ENCODE peak calls at places on chromosomes 6 and 20, in seven cellular contexts. B is right lobe of liver, L is A673, M is thoracic aorta, C is GM06990, Z is heart left ventricle, V is left ventricle myocardium inferior. Q is an unnamed sample.

GRCh38 chr6:160238786-160239751 is 19.6 kb downstream of the SLC22A2 start:
- DNase-seq in V (no peak), M (no peak), C (no peak), B (peak; percentile 20), Z (no peak), L (no peak), Q (no peak)

GRCh38 chr20:50572922-50573777 is 63.0 kb downstream of the PTPN1 start:
- DNase-seq in V (peak; percentile 60), M (peak; percentile 73), L (peak; percentile 56), Z (peak; percentile 61), B (peak; percentile 58), C (no peak), Q (no peak)

GRCh38 chr6:163717106-163717764 is 302.7 kb downstream of the QKI start:
- DNase-seq in V (no peak), M (no peak), L (no peak), C (no peak), Z (no peak), B (no peak), Q (no peak)

GRCh38 chr20:13684566-13685222 is 46.0 kb upstream of the TASP1 start:
- DNase-seq in B (no peak), Z (no peak), M (no peak), C (peak; percentile 69), L (no peak), V (no peak), Q (no peak)

GRCh38 chr6:5995705-5996686 is 10.7 kb downstream of the NRN1 start:
- DNase-seq in Z (peak; percentile 81), B (peak; percentile 83), L (peak; percentile 94), C (no peak), V (peak; percentile 71), M (no peak), Q (peak; percentile 89)

GRCh38 chr6:45626087-45626891 is 248.6 kb upstream of the SUPT3H start:
- DNase-seq in V (no peak), C (no peak), Z (no peak), B (no peak), M (no peak), L (peak; percentile 33), Q (no peak)

GRCh38 chr6:116287668-116288282 is 8.0 kb upstream of the TSPYL1 start:
- DNase-seq in C (no peak), M (no peak), L (peak; percentile 58), Z (no peak), B (no peak), V (no peak), Q (no peak)

GRCh38 chr6:65229768-65230167 is 477.3 kb downstream of the EYS start:
- DNase-seq in L (no peak), C (no peak), M (no peak), V (no peak), B (no peak), Z (no peak), Q (no peak)

GRCh38 chr20:25571817-25572216 is 13.5 kb downstream of the NINL start:
- DNase-seq in C (no peak), Z (no peak), M (no peak), B (no peak), V (no peak), L (no peak), Q (no peak)

GRCh38 chr20:60063739-60064138 is 105.5 kb downstream of the CDH26 start:
- DNase-seq in M (no peak), Z (no peak), L (no peak), B (no peak), C (no peak), V (no peak), Q (no peak)

GRCh38 chr6:110643175-110643574 is 166.8 kb upstream of the SLC22A16 start:
- DNase-seq in B (no peak), V (no peak), Z (no peak), M (no peak), C (no peak), L (no peak), Q (no peak)

GRCh38 chr6:43120938-43121913 is 45.1 kb downstream of the PTK7 start:
- DNase-seq in M (peak; percentile 67), Z (peak; percentile 75), B (no peak), L (peak; percentile 83), V (peak; percentile 56), C (no peak), Q (peak; percentile 59)

GRCh38 chr20:59102722-59103415 is 60.3 kb upstream of the PRELID3B start:
- DNase-seq in Z (no peak), C (no peak), M (no peak), L (no peak), B (no peak), V (no peak), Q (no peak)

GRCh38 chr20:15561707-15562106 is 1011.5 kb downstream of the KIF16B start:
- DNase-seq in C (no peak), M (no peak), L (no peak), V (no peak), B (no peak), Z (no peak), Q (no peak)

GRCh38 chr6:71197267-71197666 is 91.3 kb upstream of the OGFRL1 start:
- DNase-seq in B (no peak), M (no peak), C (no peak), V (no peak), Z (no peak), L (no peak), Q (no peak)

GRCh38 chr20:37314617-37315292 is 25.3 kb downstream of the MANBAL start:
- DNase-seq in M (no peak), L (no peak), Z (no peak), B (no peak), V (peak; percentile 56), C (no peak), Q (peak; percentile 34)

GRCh38 chr20:37317316-37317715 is 27.9 kb downstream of the MANBAL start:
- DNase-seq in M (no peak), B (no peak), Z (no peak), C (no peak), L (no peak), V (no peak), Q (peak; percentile 7)

GRCh38 chr20:37316775-37317170 is 27.3 kb downstream of the MANBAL start:
- DNase-seq in B (no peak), V (no peak), M (no peak), Z (no peak), C (no peak), L (no peak), Q (peak; percentile 18)

GRCh38 chr20:37315293-37316110 is 26.0 kb downstream of the MANBAL start:
- DNase-seq in C (peak; percentile 72), B (no peak), L (no peak), M (no peak), Z (peak; percentile 90), V (peak; percentile 86), Q (no peak)

DNA sequence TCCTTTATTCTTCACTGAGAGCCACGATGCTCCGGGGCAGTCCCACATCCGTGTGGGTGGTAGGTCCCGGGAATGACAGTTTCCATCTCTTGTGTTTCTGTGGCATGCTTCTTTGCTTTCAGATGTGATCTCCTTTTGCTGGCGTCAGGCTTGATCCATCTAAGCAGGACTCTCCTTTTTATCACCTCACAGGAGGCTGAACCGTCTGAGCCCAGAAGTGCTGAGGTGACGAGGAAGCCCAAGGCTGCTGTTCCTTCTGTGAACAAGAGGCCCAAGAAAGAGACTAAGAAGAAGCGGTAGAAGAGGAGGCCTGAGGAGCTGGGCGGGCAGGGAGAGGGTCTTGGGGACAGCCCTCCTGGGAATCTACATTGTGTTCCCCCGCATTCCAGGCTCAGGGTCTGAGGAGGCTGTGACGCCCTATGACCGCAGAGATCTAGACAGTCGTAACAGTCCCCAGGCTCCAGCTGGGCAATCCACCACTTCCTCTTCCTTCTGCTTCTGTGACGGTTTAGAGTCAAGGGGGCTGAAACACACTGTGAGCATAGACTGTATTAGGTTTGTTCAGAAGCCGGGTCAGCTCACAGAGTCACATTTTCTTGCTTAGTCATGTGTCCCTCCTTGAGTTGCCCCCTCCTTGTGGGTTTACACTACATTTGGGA is 26.8 kb downstream of the MANBAL start:
- DNase-seq in L (no peak), C (peak; percentile 70), B (no peak), V (no peak), Z (no peak), M (no peak), Q (peak; percentile 45)
- H3K4me3 ChIP-seq in L (no peak overlapping the region), C (no peak overlapping the region), B (no peak overlapping the region), V (no peak overlapping the region), Z (no peak overlapping the region), M (no peak overlapping the region), Q (no peak overlapping the region)

DNA sequence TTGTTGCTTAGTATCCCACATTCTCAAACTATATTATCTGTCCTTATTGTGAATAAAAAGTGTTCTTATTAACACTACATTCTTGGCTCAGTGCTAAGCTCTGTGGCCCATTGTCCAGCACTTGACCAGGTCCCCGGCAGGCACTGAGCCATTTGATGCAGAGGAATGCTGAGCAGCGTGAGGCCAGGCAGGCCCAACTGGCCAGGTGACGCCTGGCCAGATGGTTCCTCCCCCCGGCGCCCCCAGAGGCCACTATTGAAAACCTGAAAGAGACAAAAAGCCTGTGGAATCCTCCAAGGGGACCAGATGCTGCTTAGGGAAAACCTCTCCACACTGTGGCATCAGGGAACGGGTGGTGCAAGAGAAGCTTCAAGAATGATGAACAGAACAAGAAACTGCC is 597.5 kb upstream of the JAG1 start:
- DNase-seq in M (no peak), V (no peak), B (no peak), L (no peak), C (no peak), Z (no peak), Q (peak; percentile 41)
- TF ChIP-seq CTCF in M (no peak), V (no peak), B (no peak), L (no peak), C (peak; percentile 29), Z (no peak), Q (no peak)

GRCh38 chr6:139006470-139006869 is 18.4 kb upstream of the REPS1 start:
- DNase-seq in L (no peak), V (no peak), C (no peak), B (no peak), Z (no peak), M (no peak), Q (no peak)

GRCh38 chr6:139011980-139012379 is 16.6 kb upstream of the ABRACL start:
- DNase-seq in C (no peak), M (no peak), B (no peak), L (no peak), Z (no peak), V (no peak), Q (no peak)

GRCh38 chr6:139010674-139011073 is 17.9 kb upstream of the ABRACL start:
- DNase-seq in L (no peak), C (no peak), V (no peak), Z (no peak), B (no peak), M (no peak), Q (no peak)

GRCh38 chr6:139007428-139007827 is 19.4 kb upstream of the REPS1 start:
- DNase-seq in V (no peak), L (no peak), Z (no peak), C (no peak), M (no peak), B (no peak), Q (no peak)

DNA sequence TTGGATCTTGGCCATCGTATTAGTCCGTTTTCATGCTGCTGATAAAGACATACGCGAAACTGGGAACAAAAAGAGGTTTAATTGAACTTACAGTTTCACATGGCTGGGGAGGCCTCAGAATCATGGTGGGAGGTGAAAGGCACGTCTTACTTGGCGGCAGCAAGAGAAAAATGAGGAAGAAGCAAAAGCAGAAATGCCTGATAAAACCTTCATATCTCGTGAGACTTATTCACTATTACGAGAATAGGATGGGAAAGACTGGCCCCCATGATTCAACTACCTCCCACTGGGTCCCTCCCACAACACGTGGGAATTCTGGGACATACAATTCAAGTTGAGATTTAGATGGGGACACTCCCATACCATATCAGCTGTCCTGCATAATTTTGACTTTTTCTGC is 20.1 kb upstream of the REPS1 start:
- DNase-seq in Z (no peak), L (no peak), V (no peak), C (no peak), M (no peak), B (no peak), Q (no peak)
- H3K36me3 ChIP-seq in Z (no peaks in the 10 kb centered on the region), L (no peaks in the 10 kb centered on the region), V (no peaks in the 10 kb centered on the region), C (no peaks in the 10 kb centered on the region), M (no peaks in the 10 kb centered on the region), B (no peaks in the 10 kb centered on the region), Q (no peaks in the 10 kb centered on the region)

GRCh38 chr6:81749704-81750103 is 2.8 kb downstream of the TENT5A start:
- DNase-seq in C (no peak), Z (peak; percentile 55), V (no peak), L (no peak), B (no peak), M (no peak), Q (no peak)
- H3K4me3 ChIP-seq in C (no peak overlapping the region), Z (peak overlapping the region; percentile 92), V (peak overlapping the region; percentile 89), L (peak overlapping the region; percentile 68), B (peak overlapping the region; percentile 79), M (peak overlapping the region; percentile 89), Q (peak overlapping the region; percentile 70)

Q was measured in left lung.